ENCODE peak calls at places on chromosomes 5 and 9, in nine cellular contexts. W, F, L, H, S, A, R, P and E are unnamed samples.

GRCh38 chr5:128199611-128200010 is 116.0 kb downstream of the SLC12A2 start:
- DNase-seq in W (no peak), F (no peak), L (no peak), H (no peak), S (no peak), A (no peak), R (no peak), P (no peak), E (no peak)

GRCh38 chr9:113590991-113591898 is 127.7 kb downstream of the RGS3 start:
- DNase-seq in W (peak; percentile 72), F (peak; percentile 92), L (peak; percentile 78), H (no peak), S (peak; percentile 78), A (no peak), R (peak; percentile 59), P (no peak), E (peak; percentile 70)

GRCh38 chr5:74294231-74294705 is 346.3 kb downstream of the ENC1 start:
- DNase-seq in W (no peak), F (no peak), L (peak; percentile 7), H (no peak), S (no peak), A (no peak), R (no peak), P (peak; percentile 82), E (peak; percentile 31)

GRCh38 chr5:71932131-71932635 is 175.1 kb upstream of the MAP1B start:
- DNase-seq in W (peak; percentile 55), F (no peak), L (no peak), H (peak; percentile 30), S (no peak), A (peak; percentile 21), R (peak; percentile 25), P (no peak), E (no peak)

GRCh38 chr5:125914471-125914870 is 508.7 kb upstream of the GRAMD2B start:
- DNase-seq in W (no peak), F (no peak), L (no peak), H (no peak), S (no peak), A (no peak), R (no peak), P (no peak), E (no peak)

GRCh38 chr9:34594177-34594576 is 4.7 kb upstream of the CNTFR start:
- DNase-seq in W (no peak), F (no peak), L (no peak), H (no peak), S (no peak), A (no peak), R (no peak), P (no peak), E (no peak)

GRCh38 chr5:173622639-173623038 is 6.2 kb upstream of the BOD1 start:
- DNase-seq in W (no peak), F (no peak), L (no peak), H (no peak), S (no peak), A (no peak), R (no peak), P (no peak), E (no peak)

GRCh38 chr5:33102551-33102950 is 338.2 kb upstream of the TARS1 start:
- DNase-seq in W (no peak), F (no peak), L (no peak), H (no peak), S (no peak), A (no peak), R (no peak), P (no peak), E (no peak)

GRCh38 chr9:126915281-126915816 is 767 bp downstream of the RALGPS1 start:
- DNase-seq in W (peak; percentile 33), F (peak; percentile 96), L (no peak), H (no peak), S (no peak), A (peak; percentile 19), R (no peak), P (no peak), E (no peak)

GRCh38 chr9:138101444-138102234 is 224.1 kb downstream of the CACNA1B start:
- DNase-seq in W (no peak), F (no peak), L (no peak), H (no peak), S (peak; percentile 29), A (no peak), R (no peak), P (no peak), E (no peak)

GRCh38 chr5:130605200-130605599 is 559.9 kb downstream of the HINT1 start:
- DNase-seq in W (no peak), F (no peak), L (no peak), H (no peak), S (no peak), A (peak; percentile 4), R (no peak), P (no peak), E (no peak)

GRCh38 chr5:22889714-22890113 is 36.6 kb upstream of the CDH12 start:
- DNase-seq in W (no peak), F (peak; percentile 12), L (no peak), H (no peak), S (no peak), A (no peak), R (no peak), P (no peak), E (no peak)

GRCh38 chr5:172525633-172526360 is 71.5 kb upstream of the SH3PXD2B start:
- DNase-seq in W (no peak), F (no peak), L (no peak), H (no peak), S (no peak), A (no peak), R (no peak), P (no peak), E (no peak)

GRCh38 chr9:14935917-14936316 is 25.7 kb upstream of the FREM1 start:
- DNase-seq in W (no peak), F (no peak), L (no peak), H (no peak), S (peak; percentile 34), A (no peak), R (no peak), P (no peak), E (no peak)

GRCh38 chr9:14942037-14942436 is 31.8 kb upstream of the FREM1 start:
- DNase-seq in W (no peak), F (no peak), L (no peak), H (no peak), S (no peak), A (no peak), R (no peak), P (no peak), E (no peak)

GRCh38 chr9:14935099-14935710 is 25.0 kb upstream of the FREM1 start:
- DNase-seq in W (no peak), F (peak; percentile 15), L (no peak), H (no peak), S (no peak), A (no peak), R (no peak), P (no peak), E (no peak)

GRCh38 chr9:14941487-14941886 is 31.3 kb upstream of the FREM1 start:
- DNase-seq in W (no peak), F (no peak), L (no peak), H (no peak), S (no peak), A (no peak), R (no peak), P (no peak), E (no peak)

GRCh38 chr9:14939378-14939777 is 29.1 kb upstream of the FREM1 start:
- DNase-seq in W (no peak), F (peak; percentile 44), L (no peak), H (no peak), S (no peak), A (no peak), R (no peak), P (no peak), E (no peak)
- TF ChIP-seq REST in W (no peak), F (no peak), L (no peak), H (no peak), S (no peak), A (no peak), R (no peak), P (no peak), E (no peak)

GRCh38 chr5:137630216-137630971 is 105.5 kb downstream of the KLHL3 start:
- DNase-seq in W (no peak), F (no peak), L (no peak), H (no peak), S (no peak), A (no peak), R (no peak), P (no peak), E (no peak)

GRCh38 chr5:137627730-137628129 is 108.2 kb downstream of the KLHL3 start:
- DNase-seq in W (no peak), F (no peak), L (no peak), H (no peak), S (no peak), A (no peak), R (no peak), P (no peak), E (no peak)

GRCh38 chr5:137629646-137630045 is 106.2 kb downstream of the KLHL3 start:
- DNase-seq in W (peak; percentile 77), F (peak; percentile 80), L (peak; percentile 62), H (peak; percentile 25), S (peak; percentile 75), A (peak; percentile 51), R (peak; percentile 41), P (peak; percentile 8), E (peak; percentile 3)

GRCh38 chr5:137624786-137625349 is 111.0 kb downstream of the KLHL3 start:
- DNase-seq in W (no peak), F (no peak), L (no peak), H (no peak), S (no peak), A (no peak), R (no peak), P (no peak), E (no peak)

GRCh38 chr5:137627293-137627692 is 108.6 kb downstream of the KLHL3 start:
- DNase-seq in W (no peak), F (no peak), L (no peak), H (no peak), S (no peak), A (no peak), R (no peak), P (no peak), E (no peak)
- TF ChIP-seq REST in W (no peak), F (no peak), L (no peak), H (no peak), S (no peak), A (no peak), R (no peak), P (no peak), E (no peak)

GRCh38 chr9:106928350-106928749 is 65.4 kb downstream of the ZNF462 start:
- DNase-seq in W (no peak), F (no peak), L (no peak), H (no peak), S (no peak), A (no peak), R (no peak), P (no peak), E (no peak)
- TF ChIP-seq REST in W (no peak), F (no peak), L (no peak), H (no peak), S (no peak), A (no peak), R (no peak), P (no peak), E (no peak)

GRCh38 chr5:167393328-167393727 is 898.1 kb upstream of the WWC1 start:
- DNase-seq in W (no peak), F (no peak), L (no peak), H (no peak), S (no peak), A (no peak), R (no peak), P (no peak), E (no peak)

GRCh38 chr5:167392252-167392651 is 899.2 kb upstream of the WWC1 start:
- DNase-seq in W (no peak), F (no peak), L (no peak), H (no peak), S (no peak), A (no peak), R (no peak), P (no peak), E (no peak)

GRCh38 chr5:167389537-167389936 is 901.9 kb upstream of the WWC1 start:
- DNase-seq in W (no peak), F (no peak), L (no peak), H (no peak), S (no peak), A (no peak), R (no peak), P (no peak), E (no peak)
- TF ChIP-seq REST in W (no peak), F (no peak), L (no peak), H (no peak), S (no peak), A (no peak), R (no peak), P (no peak), E (no peak)